ENCODE peak calls at places on chromosome 2, in nine cellular contexts. One of them, this sample, is unnamed.

GRCh38 chr2:160715428-160715827 is 221.8 kb upstream of the RBMS1 start:
- DNase-seq in NCI-H774: no peak
- DNase-seq in LoVo: no peak
- DNase-seq in stimulated activated naive B cell treated with anti-CD40 and anti-IgM and Interleukin-4, amounts not matched to agents 10 μg/mL and 1 μg/mL and 100 μg/mL, for 72 hours: no peak
- DNase-seq in AG09319: no peak
- DNase-seq in T-helper 1 cell: no peak
- DNase-seq in fibroblast of lung: no peak
- DNase-seq in effector memory CD8-positive, alpha-beta T cell: no peak
- DNase-seq in GM20000: no peak
- DNase-seq in this sample: no peak

GRCh38 chr2:170770304-170771048 is at the start of gene ERICH2:
- DNase-seq in fibroblast of lung: peak
- DNase-seq in LoVo: peak
- DNase-seq in T-helper 1 cell: peak
- DNase-seq in AG09319: no peak
- DNase-seq in stimulated activated naive B cell treated with anti-CD40 and anti-IgM and Interleukin-4, amounts not matched to agents 10 μg/mL and 1 μg/mL and 100 μg/mL, for 72 hours: peak
- DNase-seq in GM20000: peak
- DNase-seq in effector memory CD8-positive, alpha-beta T cell: peak
- DNase-seq in NCI-H774: peak
- DNase-seq in this sample: peak

GRCh38 chr2:144587306-144587705 is 67.4 kb upstream of the ZEB2 start:
- DNase-seq in GM20000: no peak
- DNase-seq in effector memory CD8-positive, alpha-beta T cell: no peak
- DNase-seq in LoVo: no peak
- DNase-seq in fibroblast of lung: no peak
- DNase-seq in T-helper 1 cell: no peak
- DNase-seq in AG09319: no peak
- DNase-seq in NCI-H774: no peak
- DNase-seq in stimulated activated naive B cell treated with anti-CD40 and anti-IgM and Interleukin-4, amounts not matched to agents 10 μg/mL and 1 μg/mL and 100 μg/mL, for 72 hours: no peak
- DNase-seq in this sample: no peak

GRCh38 chr2:190180313-190181065 is 118.0 kb upstream of the MSTN start:
- DNase-seq in NCI-H774: peak
- DNase-seq in AG09319: no peak
- DNase-seq in T-helper 1 cell: no peak
- DNase-seq in effector memory CD8-positive, alpha-beta T cell: no peak
- DNase-seq in LoVo: peak
- DNase-seq in GM20000: peak
- DNase-seq in stimulated activated naive B cell treated with anti-CD40 and anti-IgM and Interleukin-4, amounts not matched to agents 10 μg/mL and 1 μg/mL and 100 μg/mL, for 72 hours: peak
- DNase-seq in fibroblast of lung: peak
- DNase-seq in this sample: peak

GRCh38 chr2:73907840-73908452 is 15.1 kb downstream of the ACTG2 start:
- DNase-seq in GM20000: peak
- DNase-seq in LoVo: peak
- DNase-seq in T-helper 1 cell: no peak
- DNase-seq in effector memory CD8-positive, alpha-beta T cell: peak
- DNase-seq in stimulated activated naive B cell treated with anti-CD40 and anti-IgM and Interleukin-4, amounts not matched to agents 10 μg/mL and 1 μg/mL and 100 μg/mL, for 72 hours: no peak
- DNase-seq in NCI-H774: peak
- DNase-seq in AG09319: no peak
- DNase-seq in fibroblast of lung: peak
- DNase-seq in this sample: peak

GRCh38 chr2:9135804-9136558 is 70.6 kb upstream of the ASAP2 start:
- DNase-seq in GM20000: no peak
- DNase-seq in T-helper 1 cell: no peak
- DNase-seq in effector memory CD8-positive, alpha-beta T cell: no peak
- DNase-seq in LoVo: no peak
- DNase-seq in stimulated activated naive B cell treated with anti-CD40 and anti-IgM and Interleukin-4, amounts not matched to agents 10 μg/mL and 1 μg/mL and 100 μg/mL, for 72 hours: no peak
- DNase-seq in NCI-H774: no peak
- DNase-seq in AG09319: no peak
- DNase-seq in fibroblast of lung: peak
- DNase-seq in this sample: no peak

GRCh38 chr2:53182609-53183008 is 585.0 kb upstream of the CHAC2 start:
- DNase-seq in GM20000: no peak
- DNase-seq in NCI-H774: no peak
- DNase-seq in LoVo: no peak
- DNase-seq in fibroblast of lung: no peak
- DNase-seq in stimulated activated naive B cell treated with anti-CD40 and anti-IgM and Interleukin-4, amounts not matched to agents 10 μg/mL and 1 μg/mL and 100 μg/mL, for 72 hours: no peak
- DNase-seq in AG09319: no peak
- DNase-seq in effector memory CD8-positive, alpha-beta T cell: no peak
- DNase-seq in T-helper 1 cell: no peak
- DNase-seq in this sample: no peak

GRCh38 chr2:233691443-233692433 is 952 bp upstream of the UGT1A6 start:
- DNase-seq in LoVo: peak
- DNase-seq in stimulated activated naive B cell treated with anti-CD40 and anti-IgM and Interleukin-4, amounts not matched to agents 10 μg/mL and 1 μg/mL and 100 μg/mL, for 72 hours: no peak
- DNase-seq in T-helper 1 cell: no peak
- DNase-seq in fibroblast of lung: no peak
- DNase-seq in effector memory CD8-positive, alpha-beta T cell: no peak
- DNase-seq in NCI-H774: no peak
- DNase-seq in AG09319: no peak
- DNase-seq in GM20000: no peak
- DNase-seq in this sample: no peak

GRCh38 chr2:61328707-61329251 is 142.1 kb downstream of the USP34 start:
- DNase-seq in stimulated activated naive B cell treated with anti-CD40 and anti-IgM and Interleukin-4, amounts not matched to agents 10 μg/mL and 1 μg/mL and 100 μg/mL, for 72 hours: no peak
- DNase-seq in effector memory CD8-positive, alpha-beta T cell: no peak
- DNase-seq in LoVo: peak
- DNase-seq in fibroblast of lung: peak
- DNase-seq in T-helper 1 cell: no peak
- DNase-seq in NCI-H774: peak
- DNase-seq in GM20000: peak
- DNase-seq in AG09319: no peak
- DNase-seq in this sample: peak

GRCh38 chr2:2409481-2409880 is 78.4 kb upstream of the MYT1L start:
- DNase-seq in effector memory CD8-positive, alpha-beta T cell: no peak
- DNase-seq in fibroblast of lung: no peak
- DNase-seq in NCI-H774: no peak
- DNase-seq in GM20000: no peak
- DNase-seq in stimulated activated naive B cell treated with anti-CD40 and anti-IgM and Interleukin-4, amounts not matched to agents 10 μg/mL and 1 μg/mL and 100 μg/mL, for 72 hours: no peak
- DNase-seq in AG09319: no peak
- DNase-seq in T-helper 1 cell: no peak
- DNase-seq in LoVo: no peak
- DNase-seq in this sample: no peak

GRCh38 chr2:233817305-233817980 is 36.9 kb downstream of the HJURP start:
- DNase-seq in NCI-H774: no peak
- DNase-seq in GM20000: no peak
- DNase-seq in AG09319: no peak
- DNase-seq in stimulated activated naive B cell treated with anti-CD40 and anti-IgM and Interleukin-4, amounts not matched to agents 10 μg/mL and 1 μg/mL and 100 μg/mL, for 72 hours: no peak
- DNase-seq in T-helper 1 cell: no peak
- DNase-seq in fibroblast of lung: peak
- DNase-seq in effector memory CD8-positive, alpha-beta T cell: no peak
- DNase-seq in LoVo: no peak
- DNase-seq in this sample: no peak

GRCh38 chr2:186365406-186365805 is 120.7 kb upstream of the ZC3H15 start:
- DNase-seq in effector memory CD8-positive, alpha-beta T cell: no peak
- DNase-seq in T-helper 1 cell: no peak
- DNase-seq in LoVo: no peak
- DNase-seq in stimulated activated naive B cell treated with anti-CD40 and anti-IgM and Interleukin-4, amounts not matched to agents 10 μg/mL and 1 μg/mL and 100 μg/mL, for 72 hours: no peak
- DNase-seq in fibroblast of lung: peak
- DNase-seq in AG09319: no peak
- DNase-seq in GM20000: no peak
- DNase-seq in NCI-H774: no peak
- DNase-seq in this sample: no peak

This sample was measured in foreskin fibroblast.